ENCODE peak calls at places on chromosomes 7 and 10, in eight cellular contexts. U, Q, E, W, K, S, L and J are unnamed samples.

GRCh38 chr10:131929122-131929845 is 28.5 kb downstream of the PPP2R2D start:
- DNase-seq in Q (no peak), K (no peak), W (no peak), U (peak; percentile 35), E (no peak), L (no peak), S (no peak), J (peak; percentile 43)

GRCh38 chr10:79024296-79024695 is 44.5 kb upstream of the ZMIZ1 start:
- DNase-seq in E (no peak), W (no peak), K (no peak), L (no peak), U (no peak), S (no peak), Q (no peak), J (no peak)

GRCh38 chr10:113131611-113132330 is 181.7 kb downstream of the TCF7L2 start:
- DNase-seq in S (no peak), L (no peak), E (no peak), U (no peak), W (peak; percentile 87), Q (no peak), K (no peak), J (no peak)

GRCh38 chr10:33600381-33600780 is 265.9 kb upstream of the NRP1 start:
- DNase-seq in Q (no peak), E (no peak), U (no peak), S (peak; percentile 36), W (peak; percentile 66), K (no peak), L (no peak), J (no peak)

GRCh38 chr7:78912781-78913180 is 540.7 kb downstream of the MAGI2 start:
- DNase-seq in E (no peak), Q (no peak), S (peak; percentile 29), U (no peak), W (peak; percentile 10), K (no peak), L (no peak), J (no peak)

GRCh38 chr10:78434886-78435285 is 401.2 kb downstream of the RPS24 start:
- DNase-seq in W (no peak), L (no peak), S (no peak), U (no peak), Q (no peak), E (no peak), K (no peak), J (no peak)

GRCh38 chr7:82534687-82535086 is 91.1 kb upstream of the CACNA2D1 start:
- DNase-seq in S (peak; percentile 74), U (no peak), Q (no peak), L (no peak), K (peak; percentile 10), W (peak; percentile 58), E (no peak), J (no peak)

GRCh38 chr7:75772081-75773077 is at the start of gene CCL26:
- DNase-seq in L (no peak), K (no peak), E (no peak), Q (no peak), W (peak; percentile 94), U (no peak), S (peak; percentile 92), J (no peak)

GRCh38 chr10:97153276-97153850 is 32.4 kb downstream of the SLIT1 start:
- DNase-seq in L (no peak), Q (no peak), W (no peak), E (peak; percentile 79), U (no peak), S (no peak), K (no peak), J (no peak)

GRCh38 chr10:97151307-97151914 is 34.3 kb downstream of the SLIT1 start:
- DNase-seq in Q (no peak), E (no peak), L (no peak), U (no peak), S (no peak), W (no peak), K (no peak), J (no peak)

GRCh38 chr10:97150616-97151015 is 35.1 kb downstream of the SLIT1 start:
- DNase-seq in W (no peak), E (no peak), S (no peak), U (no peak), Q (no peak), L (no peak), K (no peak), J (no peak)

GRCh38 chr10:97149065-97149680 is 36.6 kb downstream of the SLIT1 start:
- DNase-seq in W (no peak), U (no peak), Q (no peak), S (no peak), L (no peak), K (no peak), E (no peak), J (no peak)

DNA sequence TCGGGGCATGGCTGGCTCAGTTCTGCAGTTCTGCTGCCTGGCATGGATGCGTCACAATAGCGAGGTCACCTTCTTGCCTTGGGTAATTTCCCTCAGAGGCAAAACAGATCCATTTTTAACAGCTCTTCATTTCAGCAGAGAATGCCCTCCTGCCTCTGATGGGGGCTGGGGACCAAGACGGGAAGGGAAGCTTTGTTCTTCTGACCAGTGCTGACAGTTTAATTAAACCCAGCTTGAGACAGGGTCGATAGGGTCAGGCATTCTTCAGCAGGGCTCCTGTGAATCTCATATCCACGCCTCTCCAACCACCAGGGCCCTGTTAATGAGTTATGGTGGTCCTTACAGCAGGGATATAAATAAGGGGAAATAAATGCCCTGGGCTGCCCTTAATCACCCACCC is 35.6 kb downstream of the SLIT1 start:
- DNase-seq in Q (no peak), L (no peak), E (peak; percentile 45), W (no peak), S (no peak), K (no peak), U (no peak), J (no peak)
- H2AFZ ChIP-seq in Q (no peak overlapping the region), L (no peak overlapping the region), E (no peak overlapping the region), W (no peak overlapping the region), S (no peak overlapping the region), K (no peak overlapping the region), U (no peak overlapping the region), J (no peak overlapping the region)

GRCh38 chr7:24718977-24719491 is 38.2 kb downstream of the GSDME start:
- DNase-seq in U (no peak), E (no peak), L (peak; percentile 80), K (no peak), S (no peak), Q (peak; percentile 80), W (no peak), J (no peak)

GRCh38 chr7:24720283-24720682 is 37.0 kb downstream of the GSDME start:
- DNase-seq in W (no peak), K (no peak), U (no peak), E (no peak), Q (no peak), L (no peak), S (no peak), J (no peak)

GRCh38 chr7:24723178-24723530 is 34.1 kb downstream of the GSDME start:
- DNase-seq in L (no peak), W (no peak), K (no peak), E (no peak), U (no peak), Q (no peak), S (no peak), J (no peak)

GRCh38 chr7:24722386-24723177 is 34.7 kb downstream of the GSDME start:
- DNase-seq in W (peak; percentile 44), Q (no peak), K (no peak), E (peak; percentile 51), U (peak; percentile 66), S (peak; percentile 54), L (no peak), J (peak; percentile 55)

GRCh38 chr7:24721378-24722030 is 35.8 kb downstream of the GSDME start:
- DNase-seq in S (peak; percentile 74), E (no peak), U (peak; percentile 50), L (no peak), W (no peak), Q (no peak), K (no peak), J (no peak)
- H2AFZ ChIP-seq in S (peak overlapping the region; percentile 60), E (no peak overlapping the region), U (no peak overlapping the region), L (no peak overlapping the region), W (no peak overlapping the region), Q (no peak overlapping the region), K (no peak overlapping the region), J (no peak overlapping the region)

GRCh38 chr7:20268832-20269231 is 51.6 kb upstream of the MACC1 start:
- DNase-seq in Q (no peak), U (no peak), E (no peak), W (peak; percentile 73), K (no peak), L (no peak), S (peak; percentile 21), J (no peak)

GRCh38 chr7:20264623-20265022 is 47.4 kb upstream of the MACC1 start:
- DNase-seq in U (no peak), Q (no peak), K (no peak), S (no peak), E (no peak), W (no peak), L (no peak), J (no peak)

GRCh38 chr7:20269726-20270125 is 52.5 kb upstream of the MACC1 start:
- DNase-seq in K (no peak), Q (no peak), W (peak; percentile 87), L (no peak), E (no peak), U (no peak), S (peak; percentile 5), J (no peak)

GRCh38 chr7:20270371-20270770 is 53.2 kb upstream of the MACC1 start:
- DNase-seq in U (no peak), S (no peak), E (no peak), W (no peak), L (no peak), K (no peak), Q (no peak), J (no peak)

DNA sequence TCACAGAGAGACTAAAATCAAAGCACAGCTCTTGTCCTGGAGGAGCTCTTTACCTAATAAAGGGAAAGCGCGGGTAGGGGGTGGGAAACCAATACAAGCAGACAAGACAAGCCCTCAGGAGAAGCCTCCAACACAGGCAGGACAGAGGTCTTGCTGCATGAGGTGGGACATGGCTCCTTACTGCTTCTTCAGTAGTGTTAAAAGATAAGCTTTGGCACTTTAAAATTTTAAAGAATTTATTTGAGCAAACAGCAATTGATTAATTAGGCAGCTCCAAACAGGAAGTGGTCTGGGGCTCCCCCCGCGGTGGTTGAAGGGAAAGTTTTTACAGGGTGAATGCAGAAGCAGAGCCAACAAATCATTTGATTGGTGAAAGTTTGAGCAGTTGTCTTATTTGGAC is 50.3 kb upstream of the MACC1 start:
- DNase-seq in W (no peak), L (no peak), S (no peak), E (no peak), K (no peak), U (peak; percentile 59), Q (peak; percentile 4), J (peak; percentile 45)
- H2AFZ ChIP-seq in W (no peak overlapping the region), L (no peak overlapping the region), S (no peak overlapping the region), E (no peak overlapping the region), K (no peak overlapping the region), U (peak overlapping the region; percentile 98), Q (no peak overlapping the region), J (peak overlapping the region; percentile 77)

GRCh38 chr10:71214641-71215160 is 2.3 kb downstream of the UNC5B start:
- DNase-seq in S (no peak), E (no peak), W (no peak), K (no peak), U (no peak), L (no peak), Q (no peak), J (peak; percentile 15)

GRCh38 chr10:71212249-71213126 is at the start of gene UNC5B:
- DNase-seq in W (peak; percentile 90), U (peak; percentile 91), E (peak; percentile 97), Q (peak; percentile 89), L (no peak), S (peak; percentile 62), K (peak; percentile 76), J (peak; percentile 87)

GRCh38 chr10:71211759-71212248 is 566 bp upstream of the UNC5B start:
- DNase-seq in E (no peak), K (no peak), Q (no peak), W (no peak), S (no peak), L (no peak), U (no peak), J (no peak)

GRCh38 chr10:71213761-71214440 is 1.5 kb downstream of the UNC5B start:
- DNase-seq in S (no peak), U (peak; percentile 79), Q (no peak), E (peak; percentile 60), W (peak; percentile 91), K (no peak), L (no peak), J (no peak)

GRCh38 chr10:71213127-71213616 is 802 bp downstream of the UNC5B start:
- DNase-seq in S (peak; percentile 60), U (peak; percentile 80), W (peak; percentile 90), L (no peak), K (peak; percentile 36), Q (no peak), E (peak; percentile 61), J (peak; percentile 65)
- H2AFZ ChIP-seq in S (peak overlapping the region; percentile 68), U (no peak overlapping the region), W (peak overlapping the region; percentile 14), L (no peak overlapping the region), K (no peak overlapping the region), Q (peak overlapping the region; percentile 58), E (no peak overlapping the region), J (no peak overlapping the region)